ENCODE peak calls at places on chromosomes 3 and 15, in seven cellular contexts. P is choroid plexus epithelial cell, B is lower lobe of right lung, G is testis, N is RWPE2, L is ascending aorta, Z is WTC11. I is an unnamed sample.

GRCh38 chr3:10392244-10392643 is 71.3 kb upstream of the SEC13 start:
- DNase-seq in P (peak; percentile 20), B (no peak), G (no peak), N (no peak), L (no peak), Z (no peak), I (no peak)

GRCh38 chr15:29220852-29221251 is 48.8 kb downstream of the NSMCE3 start:
- DNase-seq in P (no peak), B (no peak), G (no peak), N (no peak), L (no peak), Z (no peak), I (no peak)

GRCh38 chr3:43629254-43629653 is 7.4 kb upstream of the ANO10 start:
- DNase-seq in P (peak; percentile 2), B (no peak), G (no peak), N (no peak), L (no peak), Z (no peak), I (no peak)

GRCh38 chr15:76150971-76151598 is 91.3 kb downstream of the TMEM266 start:
- DNase-seq in P (peak; percentile 77), B (peak; percentile 73), G (peak; percentile 64), N (peak; percentile 98), L (peak; percentile 29), Z (peak; percentile 90), I (peak; percentile 70)

GRCh38 chr15:89472785-89473256 is 23.6 kb downstream of the RHCG start:
- DNase-seq in P (peak; percentile 72), B (no peak), G (peak; percentile 48), N (no peak), L (no peak), Z (peak; percentile 95), I (no peak)

GRCh38 chr3:175857666-175858270 is 998.6 kb downstream of the NAALADL2 start:
- DNase-seq in P (no peak), B (no peak), G (no peak), N (no peak), L (no peak), Z (no peak), I (no peak)

GRCh38 chr3:33624756-33625155 is 93.3 kb downstream of the CLASP2 start:
- DNase-seq in P (no peak), B (no peak), G (no peak), N (no peak), L (no peak), Z (no peak), I (no peak)

GRCh38 chr15:71559098-71559497 is 251.3 kb upstream of the NR2E3 start:
- DNase-seq in P (peak; percentile 95), B (no peak), G (no peak), N (peak; percentile 85), L (no peak), Z (no peak), I (no peak)

GRCh38 chr3:10505050-10505790 is at the start of gene ATP2B2:
- DNase-seq in P (no peak), B (no peak), G (peak; percentile 17), N (no peak), L (no peak), Z (peak; percentile 56), I (no peak)

GRCh38 chr15:66105286-66105984 is 148.1 kb downstream of the MEGF11 start:
- DNase-seq in P (no peak), B (no peak), G (no peak), N (peak; percentile 21), L (no peak), Z (no peak), I (no peak)

GRCh38 chr15:90058308-90058707 is 44.0 kb downstream of the IDH2 start:
- DNase-seq in P (no peak), B (no peak), G (no peak), N (no peak), L (no peak), Z (no peak), I (no peak)

GRCh38 chr3:192215-192929 is 4.2 kb upstream of the CHL1 start:
- DNase-seq in P (no peak), B (no peak), G (peak; percentile 23), N (no peak), L (no peak), Z (no peak), I (no peak)

GRCh38 chr3:165522371-165522770 is 314.9 kb downstream of the BCHE start:
- DNase-seq in P (no peak), B (no peak), G (no peak), N (no peak), L (no peak), Z (no peak), I (no peak)

GRCh38 chr3:138625707-138626365 is 17.3 kb downstream of the FAIM start:
- DNase-seq in P (peak; percentile 55), B (no peak), G (no peak), N (peak; percentile 67), L (no peak), Z (no peak), I (no peak)

GRCh38 chr3:72303926-72304325 is 519.0 kb upstream of the PROK2 start:
- DNase-seq in P (peak; percentile 16), B (no peak), G (no peak), N (no peak), L (no peak), Z (no peak), I (no peak)

DNA sequence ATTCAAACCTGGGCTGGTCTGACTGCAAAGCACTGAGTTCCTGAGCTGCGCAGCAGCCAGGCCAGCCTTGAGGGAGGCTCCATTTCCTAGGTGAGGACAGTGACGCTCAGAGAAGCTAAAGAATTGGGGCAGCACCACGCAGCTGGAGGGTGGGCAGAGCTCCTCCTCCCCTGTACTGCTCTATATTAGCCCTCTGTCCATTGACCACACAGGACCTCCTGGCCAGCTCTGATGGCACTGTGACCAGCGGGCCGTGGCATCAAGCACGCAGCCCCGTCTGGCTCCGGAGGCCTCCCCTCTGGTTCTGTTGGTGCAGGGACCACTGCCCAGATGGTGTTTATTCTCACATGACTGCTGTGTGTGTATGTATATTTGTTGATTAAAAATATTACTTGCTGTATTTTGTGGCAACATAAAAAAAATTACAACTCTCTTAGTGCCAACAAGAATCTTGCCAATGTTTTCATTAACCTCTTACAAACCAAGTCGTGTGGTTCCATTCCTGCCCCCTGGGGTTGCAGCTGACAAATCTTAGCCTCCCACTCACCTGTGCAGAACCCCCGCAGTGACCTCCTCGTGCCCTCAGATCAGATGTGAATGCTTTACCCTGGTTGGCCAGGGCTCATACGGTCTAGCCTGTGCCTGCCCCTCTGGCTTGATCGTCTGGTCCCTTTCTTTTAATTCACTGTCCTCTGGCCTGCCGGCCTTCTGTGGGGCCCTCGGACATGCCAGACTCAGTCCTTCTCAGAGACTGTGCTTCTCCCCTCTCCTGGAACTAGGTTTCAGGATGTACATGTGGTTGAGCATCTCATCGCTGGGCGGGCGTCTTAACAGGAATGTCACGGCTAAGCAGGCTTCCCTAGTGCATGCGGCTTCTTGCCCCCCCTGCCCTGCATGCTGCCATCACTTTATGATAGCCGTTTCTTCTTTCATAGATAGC is 14.7 kb downstream of the CHCHD6 start:
- DNase-seq in P (no peak), B (no peak), G (no peak), N (no peak), L (no peak), Z (no peak), I (no peak)
- TF ChIP-seq CTCF in P (no peak), B (no peak), G (no peak), N (no peak), L (no peak), Z (no peak), I (no peak)

GRCh38 chr3:143135150-143135549 is 15.6 kb downstream of the CHST2 start:
- DNase-seq in P (peak; percentile 96), B (no peak), G (no peak), N (no peak), L (no peak), Z (no peak), I (peak; percentile 78)
- TF ChIP-seq CTCF in P (peak; percentile 37), B (no peak), G (no peak), N (peak; percentile 40), L (no peak), Z (no peak), I (no peak)

GRCh38 chr15:63531586-63531985 is 27.2 kb downstream of the USP3 start:
- DNase-seq in P (no peak), B (no peak), G (no peak), N (no peak), L (no peak), Z (peak; percentile 24), I (no peak)
- TF ChIP-seq CTCF in P (peak; percentile 47), B (no peak), G (no peak), N (peak; percentile 28), L (no peak), Z (peak; percentile 55), I (peak; percentile 76)

GRCh38 chr3:117903226-117903625 is 1131.4 kb downstream of the IGSF11 start:
- DNase-seq in P (peak; percentile 92), B (no peak), G (no peak), N (no peak), L (no peak), Z (no peak), I (no peak)

GRCh38 chr3:117893638-117894037 is 1141.0 kb downstream of the IGSF11 start:
- DNase-seq in P (no peak), B (no peak), G (no peak), N (no peak), L (no peak), Z (no peak), I (no peak)

GRCh38 chr3:117892991-117893390 is 1141.7 kb downstream of the IGSF11 start:
- DNase-seq in P (peak; percentile 7), B (no peak), G (no peak), N (no peak), L (no peak), Z (no peak), I (no peak)

DNA sequence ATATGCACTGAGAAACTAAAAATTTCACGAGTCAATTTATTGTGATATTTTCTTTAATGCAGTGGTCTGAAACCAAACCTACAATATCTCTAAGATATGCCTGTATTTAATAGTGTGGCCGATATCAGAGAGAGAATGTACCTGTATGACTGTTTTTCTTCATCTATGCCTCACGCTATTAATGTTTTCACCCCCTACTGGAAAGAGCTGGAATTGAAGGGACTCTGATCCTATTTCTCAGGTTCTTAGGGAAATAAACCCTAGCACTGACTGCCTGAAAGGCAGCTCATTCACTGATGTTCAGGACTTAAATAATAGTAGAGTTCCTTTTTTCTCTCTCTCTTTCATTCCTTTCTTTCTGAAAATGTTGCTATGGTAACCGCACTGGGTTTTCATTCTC is 1135.9 kb downstream of the IGSF11 start:
- DNase-seq in P (peak; percentile 42), B (no peak), G (no peak), N (no peak), L (no peak), Z (no peak), I (no peak)
- TF ChIP-seq CTCF in P (peak; percentile 62), B (peak; percentile 21), G (peak; percentile 15), N (peak; percentile 33), L (no peak), Z (peak; percentile 37), I (no peak)

GRCh38 chr15:31306426-31307269 is 20.0 kb upstream of the KLF13 start:
- DNase-seq in P (no peak), B (no peak), G (peak; percentile 10), N (peak; percentile 85), L (no peak), Z (peak; percentile 96), I (no peak)

GRCh38 chr15:31304074-31304648 is 22.5 kb upstream of the KLF13 start:
- DNase-seq in P (no peak), B (no peak), G (peak; percentile 13), N (no peak), L (no peak), Z (no peak), I (peak; percentile 19)

GRCh38 chr15:31306036-31306425 is 20.6 kb upstream of the KLF13 start:
- DNase-seq in P (no peak), B (no peak), G (peak; percentile 1), N (peak; percentile 65), L (no peak), Z (no peak), I (no peak)

GRCh38 chr15:31304736-31305365 is 21.8 kb upstream of the KLF13 start:
- DNase-seq in P (peak; percentile 28), B (no peak), G (peak; percentile 9), N (no peak), L (no peak), Z (no peak), I (no peak)

GRCh38 chr15:31305375-31305774 is 21.3 kb upstream of the KLF13 start:
- DNase-seq in P (no peak), B (no peak), G (peak; percentile 11), N (no peak), L (no peak), Z (no peak), I (no peak)
- TF ChIP-seq CTCF in P (no peak), B (no peak), G (no peak), N (no peak), L (no peak), Z (no peak), I (no peak)